ENCODE peak calls at places on chromosomes 3 and 15, in eight cellular contexts. L is NCI-H187 treated with DMSO at 0.1 percent for 48 hours, P is glutamatergic neuron, U is GM13977, O is heart left ventricle, V is LoVo, M is NAMALWA, K is colonic mucosa. C is an unnamed sample.
A peak's percentile ranks its signal among the peaks of the same experiment; 100 is the strongest.

GRCh38 chr15:84833447-84833846 is 16.3 kb downstream of the ALPK3 start:
- DNase-seq in L (no peak), P (no peak), U (no peak), O (no peak), V (peak; percentile 33), M (no peak), K (no peak), C (no peak)

GRCh38 chr15:81575436-81576123 is 201.6 kb upstream of the TMC3 start:
- DNase-seq in L (peak; percentile 14), P (no peak), U (no peak), O (no peak), V (no peak), M (no peak), K (no peak), C (peak; percentile 29)

GRCh38 chr3:56131976-56132590 is 336.2 kb downstream of the ERC2 start:
- DNase-seq in L (no peak), P (no peak), U (no peak), O (no peak), V (peak; percentile 60), M (no peak), K (no peak), C (no peak)

GRCh38 chr15:66251065-66251789 is 2.3 kb downstream of the MEGF11 start:
- DNase-seq in L (no peak), P (no peak), U (no peak), O (no peak), V (no peak), M (no peak), K (no peak), C (no peak)

GRCh38 chr3:74639681-74640080 is 25.2 kb upstream of the CNTN3 start:
- DNase-seq in L (no peak), P (no peak), U (no peak), O (no peak), V (no peak), M (no peak), K (no peak), C (no peak)

GRCh38 chr15:51104512-51104911 is 9.8 kb upstream of the TNFAIP8L3 start:
- DNase-seq in L (no peak), P (no peak), U (no peak), O (peak; percentile 65), V (no peak), M (no peak), K (peak; percentile 57), C (peak; percentile 39)

GRCh38 chr3:42655331-42655888 is 1.9 kb downstream of the ZBTB47 start:
- DNase-seq in L (no peak), P (no peak), U (peak; percentile 52), O (no peak), V (no peak), M (no peak), K (no peak), C (peak; percentile 26)

GRCh38 chr15:57364282-57365007 is 11.9 kb upstream of the CGNL1 start:
- DNase-seq in L (no peak), P (peak; percentile 33), U (no peak), O (no peak), V (no peak), M (peak; percentile 23), K (peak; percentile 41), C (no peak)

GRCh38 chr3:9206287-9206686 is 43.2 kb downstream of the SRGAP3 start:
- DNase-seq in L (no peak), P (no peak), U (no peak), O (no peak), V (no peak), M (no peak), K (no peak), C (no peak)

C was measured in mucosa of descending colon.